ENCODE peak calls at places on chromosome X, in eight cellular contexts. D, F, U, R, Q, T, O and K are unnamed samples.

GRCh38 chrX:130395341-130395740 is 6.4 kb upstream of the RBMX2 start:
- DNase-seq in D (no peak), F (no peak), U (no peak), R (no peak), Q (no peak), T (no peak), O (no peak), K (no peak)

GRCh38 chrX:146614693-146615524 is 194.7 kb upstream of the CXorf51B start:
- DNase-seq in D (peak; percentile 7), F (no peak), U (no peak), R (no peak), Q (no peak), T (no peak), O (no peak), K (peak; percentile 21)

GRCh38 chrX:53312946-53313745 is 31.8 kb upstream of the IQSEC2 start:
- DNase-seq in D (peak; percentile 73), F (peak; percentile 68), U (peak; percentile 27), R (peak; percentile 49), Q (peak; percentile 62), T (peak; percentile 76), O (peak; percentile 37), K (peak; percentile 58)

GRCh38 chrX:51893931-51894696 is 691 bp downstream of the MAGED1 start:
- DNase-seq in D (peak; percentile 43), F (no peak), U (no peak), R (no peak), Q (peak; percentile 3), T (peak; percentile 18), O (no peak), K (no peak)

GRCh38 chrX:50202539-50202938 is 1.7 kb upstream of the AKAP4 start:
- DNase-seq in D (no peak), F (no peak), U (no peak), R (no peak), Q (no peak), T (no peak), O (no peak), K (no peak)

GRCh38 chrX:115560211-115560977 is 580 bp upstream of the PLS3 start:
- DNase-seq in D (peak; percentile 77), F (peak; percentile 61), U (no peak), R (no peak), Q (no peak), T (peak; percentile 30), O (no peak), K (no peak)

GRCh38 chrX:101550825-101551767 is 749 bp downstream of the ARMCX1 start:
- DNase-seq in D (peak; percentile 56), F (peak; percentile 15), U (no peak), R (no peak), Q (no peak), T (no peak), O (no peak), K (no peak)

GRCh38 chrX:57929373-57929772 is 19.1 kb upstream of the ZXDA start:
- DNase-seq in D (peak; percentile 49), F (no peak), U (no peak), R (no peak), Q (no peak), T (peak; percentile 10), O (no peak), K (no peak)

GRCh38 chrX:17376381-17377046 is 1.5 kb downstream of the NHS start:
- DNase-seq in D (peak; percentile 60), F (no peak), U (no peak), R (no peak), Q (no peak), T (peak; percentile 8), O (no peak), K (peak; percentile 12)

GRCh38 chrX:154800508-154801207 is 4.6 kb downstream of the MPP1 start:
- DNase-seq in D (peak; percentile 78), F (no peak), U (no peak), R (no peak), Q (no peak), T (no peak), O (no peak), K (no peak)

GRCh38 chrX:103823591-103823990 is 8.5 kb downstream of the RAB9B start:
- DNase-seq in D (no peak), F (no peak), U (no peak), R (no peak), Q (no peak), T (no peak), O (no peak), K (no peak)

GRCh38 chrX:53047228-53047627 is 1.4 kb upstream of the GPR173 start:
- DNase-seq in D (peak; percentile 47), F (no peak), U (no peak), R (no peak), Q (no peak), T (no peak), O (no peak), K (no peak)

GRCh38 chrX:135327299-135327698 is 18.0 kb downstream of the ETDC start:
- DNase-seq in D (peak; percentile 3), F (peak; percentile 87), U (no peak), R (no peak), Q (no peak), T (no peak), O (no peak), K (no peak)

GRCh38 chrX:130216312-130216711 is 44.5 kb downstream of the RAB33A start:
- DNase-seq in D (no peak), F (peak; percentile 4), U (no peak), R (no peak), Q (no peak), T (no peak), O (no peak), K (peak; percentile 34)

GRCh38 chrX:18577400-18577799 is 94.5 kb downstream of the RS1 start:
- DNase-seq in D (no peak), F (no peak), U (no peak), R (no peak), Q (no peak), T (no peak), O (no peak), K (no peak)

GRCh38 chrX:8913665-8914409 is 112.7 kb upstream of the FAM9A start:
- DNase-seq in D (no peak), F (no peak), U (no peak), R (no peak), Q (no peak), T (no peak), O (no peak), K (no peak)

GRCh38 chrX:57138674-57139073 is 1.5 kb upstream of the SPIN2A start:
- DNase-seq in D (no peak), F (no peak), U (no peak), R (no peak), Q (no peak), T (no peak), O (no peak), K (no peak)

GRCh38 chrX:115902995-115903394 is 267.5 kb upstream of the AGTR2 start:
- DNase-seq in D (no peak), F (no peak), U (no peak), R (no peak), Q (no peak), T (no peak), O (no peak), K (no peak)

GRCh38 chrX:45740291-45740690 is 539.6 kb upstream of the DIPK2B start:
- DNase-seq in D (no peak), F (no peak), U (no peak), R (no peak), Q (no peak), T (no peak), O (no peak), K (no peak)

GRCh38 chrX:118963159-118963558 is 11.3 kb upstream of the LONRF3 start:
- DNase-seq in D (no peak), F (no peak), U (no peak), R (no peak), Q (no peak), T (no peak), O (no peak), K (no peak)

GRCh38 chrX:11704725-11705495 is 39.2 kb upstream of the ARHGAP6 start:
- DNase-seq in D (peak; percentile 17), F (peak; percentile 57), U (no peak), R (no peak), Q (no peak), T (no peak), O (no peak), K (no peak)